ENCODE peak calls at places on chromosome 1, in ten cellular contexts. A, M, W, H, P, S, N, O, F and I are unnamed samples.

GRCh38 chr1:27356277-27356627 is 10.5 kb downstream of the MAP3K6 start:
- DNase-seq in A (no peak), M (no peak), W (no peak), H (no peak), P (no peak), S (no peak), N (no peak), O (no peak), F (no peak), I (no peak)

GRCh38 chr1:247415423-247416361 is at the start of gene NLRP3:
- DNase-seq in A (no peak), M (no peak), W (no peak), H (peak; percentile 62), P (peak; percentile 8), S (no peak), N (no peak), O (no peak), F (peak; percentile 61), I (no peak)

GRCh38 chr1:16206547-16207317 is 5.7 kb downstream of the ARHGEF19 start:
- DNase-seq in A (peak; percentile 98), M (peak; percentile 98), W (peak; percentile 82), H (peak; percentile 99), P (peak; percentile 99), S (peak; percentile 97), N (peak; percentile 99), O (peak; percentile 97), F (peak; percentile 88), I (peak; percentile 85)

GRCh38 chr1:205495237-205495823 is 9.1 kb upstream of the CDK18 start:
- DNase-seq in A (no peak), M (no peak), W (no peak), H (no peak), P (no peak), S (no peak), N (no peak), O (no peak), F (no peak), I (no peak)

GRCh38 chr1:6574025-6574620 is 5.7 kb upstream of the ZBTB48 start:
- DNase-seq in A (no peak), M (no peak), W (no peak), H (no peak), P (no peak), S (no peak), N (no peak), O (no peak), F (no peak), I (no peak)

GRCh38 chr1:151619489-151620093 is 7.7 kb downstream of the SNX27 start:
- DNase-seq in A (no peak), M (no peak), W (no peak), H (no peak), P (peak; percentile 59), S (no peak), N (no peak), O (no peak), F (no peak), I (no peak)

GRCh38 chr1:245645406-245645805 is 490.6 kb downstream of the KIF26B start:
- DNase-seq in A (no peak), M (no peak), W (no peak), H (no peak), P (no peak), S (no peak), N (no peak), O (no peak), F (no peak), I (no peak)

GRCh38 chr1:228018125-228018398 is 11.3 kb downstream of the WNT3A start:
- DNase-seq in A (no peak), M (no peak), W (no peak), H (peak; percentile 21), P (no peak), S (no peak), N (peak; percentile 38), O (no peak), F (no peak), I (no peak)

GRCh38 chr1:53066941-53067738 is 5.1 kb downstream of the PODN start:
- DNase-seq in A (no peak), M (peak; percentile 59), W (no peak), H (no peak), P (no peak), S (no peak), N (no peak), O (no peak), F (no peak), I (no peak)

GRCh38 chr1:229347528-229347927 is 4.7 kb upstream of the CCSAP start:
- DNase-seq in A (no peak), M (no peak), W (no peak), H (no peak), P (no peak), S (no peak), N (no peak), O (no peak), F (no peak), I (no peak)

GRCh38 chr1:67191668-67192520 is 25.6 kb downstream of the IL23R start:
- DNase-seq in A (no peak), M (no peak), W (no peak), H (no peak), P (no peak), S (no peak), N (no peak), O (no peak), F (no peak), I (no peak)

GRCh38 chr1:190416239-190416638 is 61.4 kb downstream of the BRINP3 start:
- DNase-seq in A (no peak), M (no peak), W (no peak), H (no peak), P (no peak), S (no peak), N (no peak), O (no peak), F (no peak), I (no peak)

DNA sequence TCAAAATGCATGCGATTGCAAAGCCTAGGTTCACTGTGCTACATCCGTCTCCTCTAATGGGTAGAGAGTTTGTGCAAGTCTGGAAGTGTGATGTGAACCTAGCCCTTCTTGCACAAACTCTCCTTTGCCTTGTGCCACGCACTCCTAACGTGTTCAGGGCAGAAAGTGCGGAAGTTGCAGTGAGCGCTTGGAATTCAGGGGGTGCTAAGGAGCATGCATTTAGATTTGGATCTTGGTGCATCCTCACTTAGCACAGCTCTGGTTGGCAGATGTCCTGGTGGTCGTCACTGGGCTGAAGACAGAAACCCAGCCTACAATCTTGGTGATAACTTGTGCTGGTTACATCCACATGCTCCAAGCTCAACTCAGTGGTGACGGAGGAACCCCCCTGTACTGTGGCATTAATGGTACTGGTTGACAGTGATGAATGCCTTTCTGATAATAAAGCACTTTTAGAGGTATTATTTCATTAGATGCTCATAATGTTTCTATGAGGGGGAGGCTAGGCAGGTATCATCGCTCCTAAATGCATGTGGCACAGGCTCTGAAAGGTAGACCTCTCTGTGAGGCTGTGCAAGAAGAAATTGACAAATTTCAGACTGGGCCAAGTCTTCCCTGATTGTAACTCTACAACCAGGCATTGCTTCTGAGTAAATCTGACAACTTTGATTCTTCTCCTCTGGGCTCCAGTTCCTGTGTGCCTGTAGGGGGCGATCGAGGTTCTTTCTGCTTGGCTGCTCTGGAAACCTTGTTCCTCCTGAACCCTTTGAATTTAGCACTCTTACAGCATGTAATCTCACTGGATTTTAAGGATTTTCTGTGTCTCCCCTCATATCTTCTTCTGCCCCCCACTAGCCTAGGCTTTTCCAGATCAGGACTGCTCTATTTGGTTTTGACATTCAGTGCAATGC is 40.6 kb downstream of the MAPKAPK2 start:
- DNase-seq in A (no peak), M (no peak), W (no peak), H (no peak), P (peak; percentile 70), S (no peak), N (peak; percentile 61), O (no peak), F (peak; percentile 62), I (no peak)
- TF ChIP-seq CTCF in A (peak; percentile 36), M (peak; percentile 34), W (no peak), H (peak; percentile 52), P (peak; percentile 91), S (no peak), N (peak; percentile 34), O (peak; percentile 72), F (peak; percentile 28), I (peak; percentile 45)

GRCh38 chr1:70970407-70970806 is 77.2 kb downstream of the PTGER3 start:
- DNase-seq in A (no peak), M (no peak), W (no peak), H (no peak), P (no peak), S (no peak), N (no peak), O (no peak), F (no peak), I (no peak)
- TF ChIP-seq CTCF in A (no peak), M (no peak), W (no peak), H (no peak), P (no peak), S (no peak), N (no peak), O (no peak), F (no peak), I (no peak)

DNA sequence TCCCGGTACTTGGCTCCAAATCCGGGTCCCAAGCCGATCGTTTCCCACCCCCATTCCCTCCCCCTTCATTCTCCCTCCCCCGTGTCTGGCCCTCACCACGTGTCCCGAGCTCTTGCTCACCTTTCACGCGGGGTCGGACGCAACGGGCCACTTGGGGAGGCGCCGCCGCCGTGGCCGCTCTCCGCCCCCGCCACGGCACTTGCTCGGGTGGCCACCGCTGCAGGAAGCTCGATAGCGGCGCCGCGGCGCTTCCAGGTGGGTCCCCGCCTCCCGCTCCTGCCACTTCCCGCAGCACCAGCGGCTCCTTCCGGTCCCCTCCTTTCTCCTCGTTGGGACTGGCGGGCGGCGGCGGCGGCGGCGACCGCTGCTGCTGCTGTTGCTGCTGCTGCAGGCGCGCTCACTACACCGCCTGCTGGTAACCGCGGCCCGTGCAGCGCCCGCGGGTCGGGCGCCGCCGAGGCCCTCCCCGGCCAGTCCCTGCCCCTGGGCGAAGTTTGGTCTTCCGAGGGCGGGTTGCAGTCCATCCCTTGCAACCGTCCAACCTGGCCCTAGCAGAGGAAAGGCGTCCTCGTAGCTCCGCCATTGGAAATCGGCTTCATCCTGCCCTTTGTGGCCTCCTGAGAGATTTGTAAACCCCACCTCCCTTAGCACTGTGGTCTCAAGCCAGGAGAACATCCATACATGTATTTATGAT is 831 bp upstream of the ZZZ3 start:
- DNase-seq in A (peak; percentile 90), M (peak; percentile 90), W (peak; percentile 90), H (peak; percentile 95), P (peak; percentile 92), S (peak; percentile 92), N (peak; percentile 96), O (peak; percentile 72), F (peak; percentile 90), I (peak; percentile 60)
- TF ChIP-seq CTCF in A (peak; percentile 96), M (peak; percentile 95), W (peak; percentile 71), H (peak; percentile 97), P (peak; percentile 41), S (peak; percentile 66), N (peak; percentile 97), O (peak; percentile 52), F (peak; percentile 95), I (peak; percentile 91)

DNA sequence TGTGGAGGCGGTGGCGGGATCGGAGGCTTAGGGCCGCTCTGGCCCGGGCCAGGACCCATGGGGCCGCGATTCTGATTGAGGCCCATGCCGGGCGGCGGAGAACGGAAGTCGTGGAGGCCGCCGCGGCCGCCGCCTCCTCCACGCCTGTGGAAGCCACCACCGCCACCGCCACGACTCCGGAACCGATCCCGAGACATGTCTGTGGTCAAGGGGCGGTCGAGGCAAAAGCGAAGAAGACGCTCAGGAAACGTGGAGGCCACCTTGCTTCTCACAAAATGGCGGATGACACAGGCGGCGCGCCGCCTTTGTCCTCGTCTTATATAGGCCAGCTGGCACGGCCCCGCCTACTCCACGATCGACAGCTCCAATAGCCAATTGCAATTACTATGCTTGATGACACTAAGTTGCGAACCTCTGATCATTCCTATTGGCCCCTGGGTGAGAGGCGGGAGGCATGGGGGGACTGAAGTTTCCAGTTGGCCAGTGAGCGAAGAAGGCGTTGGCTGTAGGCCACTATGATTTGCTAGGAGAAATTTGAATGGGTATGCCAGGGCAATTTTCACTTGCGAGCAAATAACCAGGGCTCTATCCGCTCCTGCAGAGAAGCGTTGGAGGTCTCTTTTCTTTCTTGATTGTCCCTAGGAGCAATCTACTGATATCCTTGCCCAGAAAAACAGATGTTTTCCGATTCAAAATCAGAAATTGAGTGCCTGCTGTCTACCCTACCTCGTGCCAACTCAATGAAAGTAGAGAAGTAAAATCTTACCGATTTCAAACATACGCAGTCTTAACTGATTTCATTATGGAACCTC is at the start of gene SFPQ:
- DNase-seq in A (peak; percentile 99), M (peak; percentile 99), W (peak; percentile 95), H (peak; percentile 97), P (peak; percentile 100), S (peak; percentile 96), N (peak; percentile 99), O (peak; percentile 99), F (peak; percentile 96), I (peak; percentile 97)
- TF ChIP-seq CTCF in A (peak; percentile 25), M (no peak), W (no peak), H (no peak), P (no peak), S (no peak), N (no peak), O (no peak), F (no peak), I (no peak)